ENCODE peak calls at places on chromosomes 5 and 9, in five cellular contexts. U, R, P, X and L are unnamed samples.

GRCh38 chr5:39513236-39513635 is 88.5 kb upstream of the DAB2 start:
- DNase-seq in R (no peak), U (no peak), P (no peak), X (no peak), L (no peak)

GRCh38 chr9:118418887-118419620 is 714.9 kb downstream of the TLR4 start:
- DNase-seq in U (no peak), P (no peak), R (no peak), X (no peak), L (no peak)

GRCh38 chr5:174505621-174506020 is 218.8 kb upstream of the MSX2 start:
- DNase-seq in P (no peak), X (no peak), U (no peak), R (peak; percentile 40), L (no peak)

GRCh38 chr9:89527084-89527483 is 29.2 kb upstream of the SEMA4D start:
- DNase-seq in P (no peak), X (peak; percentile 75), U (no peak), R (no peak), L (peak; percentile 87)

GRCh38 chr5:136308396-136308795 is 56.9 kb downstream of the TRPC7 start:
- DNase-seq in U (no peak), X (no peak), P (no peak), R (no peak), L (no peak)

GRCh38 chr5:108078345-108078744 is 303.6 kb downstream of the FBXL17 start:
- DNase-seq in U (no peak), P (no peak), X (no peak), R (no peak), L (no peak)

GRCh38 chr5:140628711-140629110 is 4.3 kb downstream of the CD14 start:
- DNase-seq in U (no peak), R (no peak), P (no peak), X (no peak), L (no peak)

GRCh38 chr9:34578241-34579096 is 11.1 kb downstream of the CNTFR start:
- DNase-seq in X (no peak), U (no peak), R (peak; percentile 53), P (no peak), L (no peak)

GRCh38 chr9:5612187-5612535 is 16.7 kb upstream of the RIC1 start:
- DNase-seq in X (no peak), U (no peak), R (no peak), P (no peak), L (no peak)

GRCh38 chr5:139637438-139638089 is 10.6 kb upstream of the CXXC5 start:
- DNase-seq in X (peak; percentile 93), R (peak; percentile 85), U (peak; percentile 94), P (peak; percentile 70), L (peak; percentile 93)

GRCh38 chr5:73591102-73591695 is 25.7 kb downstream of the UTP15 start:
- DNase-seq in U (no peak), R (peak; percentile 93), X (no peak), P (peak; percentile 51), L (no peak)

GRCh38 chr9:89623925-89624420 is 19.2 kb downstream of the GADD45G start:
- DNase-seq in P (no peak), R (no peak), X (no peak), U (peak; percentile 81), L (no peak)

GRCh38 chr9:82254646-82255367 is 266.2 kb downstream of the SPATA31D1 start:
- DNase-seq in P (no peak), R (no peak), U (no peak), X (no peak), L (no peak)

GRCh38 chr5:168579987-168580508 is 880 bp upstream of the PANK3 start:
- DNase-seq in X (no peak), P (no peak), R (peak; percentile 7), U (no peak), L (no peak)

GRCh38 chr5:79956173-79956670 is 34.8 kb downstream of the MTX3 start:
- DNase-seq in U (no peak), R (peak; percentile 20), P (no peak), X (no peak), L (no peak)

GRCh38 chr5:66595877-66596790 is at the start of gene MAST4:
- DNase-seq in P (no peak), U (peak; percentile 90), X (peak; percentile 86), R (peak; percentile 93), L (peak; percentile 95)

GRCh38 chr5:2740051-2740848 is 11.2 kb downstream of the IRX2 start:
- DNase-seq in X (peak; percentile 44), P (no peak), R (no peak), U (no peak), L (peak; percentile 67)

GRCh38 chr5:170483701-170484458 is 19.9 kb upstream of the KCNIP1 start:
- DNase-seq in R (no peak), U (no peak), P (no peak), X (no peak), L (no peak)

GRCh38 chr5:170302729-170303501 is 5.3 kb upstream of the LCP2 start:
- DNase-seq in R (peak; percentile 29), U (peak; percentile 72), P (peak; percentile 91), X (no peak), L (peak; percentile 93)

GRCh38 chr5:172076783-172077244 is 70.4 kb upstream of the FBXW11 start:
- DNase-seq in R (peak; percentile 54), X (peak; percentile 16), P (no peak), U (no peak), L (no peak)

GRCh38 chr5:133714161-133714915 is 102.0 kb upstream of the FSTL4 start:
- DNase-seq in P (no peak), R (no peak), U (no peak), X (no peak), L (peak; percentile 21)

GRCh38 chr9:108374606-108375005 is 481.2 kb downstream of the ACTL7B start:
- DNase-seq in X (no peak), R (no peak), P (no peak), U (no peak), L (no peak)

GRCh38 chr5:153135416-153135815 is 355.1 kb upstream of the GRIA1 start:
- DNase-seq in R (no peak), U (no peak), P (no peak), X (no peak), L (no peak)

GRCh38 chr9:38141751-38142150 is 72.7 kb upstream of the SHB start:
- DNase-seq in X (no peak), P (no peak), R (peak; percentile 63), U (no peak), L (no peak)

GRCh38 chr5:116492016-116492623 is 82.5 kb downstream of the SEMA6A start:
- DNase-seq in U (no peak), P (no peak), R (peak; percentile 96), X (no peak), L (no peak)

GRCh38 chr9:35487066-35487465 is 2.8 kb upstream of the RUSC2 start:
- DNase-seq in X (no peak), U (no peak), R (no peak), P (no peak), L (no peak)

GRCh38 chr5:168874713-168875380 is 295.7 kb upstream of the PANK3 start:
- DNase-seq in X (no peak), P (no peak), U (no peak), R (peak; percentile 10), L (no peak)

GRCh38 chr5:67268233-67269011 is 71.8 kb upstream of the CD180 start:
- DNase-seq in X (peak; percentile 86), P (no peak), U (peak; percentile 84), R (peak; percentile 99), L (no peak)

GRCh38 chr5:139642891-139643871 is 5.0 kb upstream of the CXXC5 start:
- DNase-seq in X (peak; percentile 59), U (peak; percentile 50), R (no peak), P (no peak), L (peak; percentile 72)

GRCh38 chr9:105039180-105039799 is 111.3 kb upstream of the ABCA1 start:
- DNase-seq in R (no peak), P (no peak), X (no peak), U (no peak), L (no peak)

GRCh38 chr9:125680442-125680841 is 26.6 kb downstream of the MAPKAP1 start:
- DNase-seq in P (no peak), U (no peak), X (no peak), R (no peak), L (no peak)

GRCh38 chr9:134165357-134166315 is 1.3 kb upstream of the RNU6ATAC start:
- DNase-seq in P (peak; percentile 64), X (no peak), U (peak; percentile 67), R (peak; percentile 35), L (peak; percentile 92)

GRCh38 chr9:97786341-97786740 is 66.7 kb upstream of the FOXE1 start:
- DNase-seq in X (no peak), U (no peak), R (no peak), P (no peak), L (no peak)

GRCh38 chr9:97787551-97787950 is 65.5 kb upstream of the FOXE1 start:
- DNase-seq in R (no peak), P (no peak), X (no peak), U (no peak), L (no peak)

GRCh38 chr9:97779608-97780007 is 73.4 kb upstream of the FOXE1 start:
- DNase-seq in R (no peak), P (no peak), X (no peak), U (no peak), L (no peak)

DNA sequence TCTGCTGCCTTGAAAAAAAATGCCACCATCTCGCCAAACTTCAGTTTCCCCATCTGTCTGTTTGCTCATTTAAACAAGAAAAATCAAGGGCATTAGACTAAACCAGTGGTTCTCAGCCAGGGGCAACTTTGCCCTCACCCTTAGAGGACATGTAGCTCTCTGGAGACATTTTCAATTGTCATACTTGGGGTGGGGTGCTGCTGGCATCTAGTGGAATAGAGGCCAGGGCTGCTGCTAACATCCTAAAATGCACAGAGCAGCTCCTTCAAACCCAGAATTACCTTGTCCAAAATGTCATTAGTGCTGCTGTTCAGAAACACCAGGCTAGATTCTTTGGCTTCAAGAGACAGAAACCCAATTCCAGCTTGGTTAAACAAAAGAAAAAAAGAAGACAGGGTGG is 71.1 kb upstream of the FOXE1 start:
- DNase-seq in U (no peak), X (no peak), R (no peak), P (no peak), L (no peak)
- H3K4me3 ChIP-seq in U (no peak overlapping the region), X (no peak overlapping the region), R (no peak overlapping the region), P (no peak overlapping the region), L (no peak overlapping the region)

GRCh38 chr9:32378993-32379729 is 5.3 kb upstream of the ACO1 start:
- DNase-seq in P (peak; percentile 70), X (no peak), U (no peak), R (peak; percentile 89), L (no peak)
- H3K4me3 ChIP-seq in P (no peak overlapping the region), X (no peak overlapping the region), U (no peak overlapping the region), R (no peak overlapping the region), L (no peak overlapping the region)

GRCh38 chr9:94140418-94140780 is 56.1 kb downstream of the PTPDC1 start:
- DNase-seq in R (no peak), P (no peak), X (no peak), U (no peak), L (no peak)
- H3K4me3 ChIP-seq in R (peak overlapping the region; percentile 9), P (no peak overlapping the region), X (peak overlapping the region; percentile 40), U (peak overlapping the region; percentile 32), L (no peak overlapping the region)

GRCh38 chr5:14158890-14159666 is 15.9 kb downstream of the TRIO start:
- DNase-seq in P (no peak), U (no peak), R (no peak), X (no peak), L (no peak)

GRCh38 chr5:14155075-14155474 is 11.9 kb downstream of the TRIO start:
- DNase-seq in P (no peak), U (no peak), X (no peak), R (no peak), L (no peak)

GRCh38 chr5:14156611-14157493 is 13.7 kb downstream of the TRIO start:
- DNase-seq in X (no peak), U (no peak), P (no peak), R (peak; percentile 92), L (no peak)

GRCh38 chr5:14155730-14156129 is 12.6 kb downstream of the TRIO start:
- DNase-seq in U (no peak), X (no peak), R (no peak), P (no peak), L (no peak)

GRCh38 chr5:14157494-14157782 is 14.3 kb downstream of the TRIO start:
- DNase-seq in R (no peak), X (no peak), P (no peak), U (no peak), L (no peak)
- H3K4me3 ChIP-seq in R (peak overlapping the region; percentile 27), X (peak overlapping the region; percentile 44), P (no peak overlapping the region), U (peak overlapping the region; percentile 47), L (no peak overlapping the region)